ENCODE peak calls at places on chromosomes 3 and 15, in six cellular contexts. T is HepG2, X is K562, N is H1, Z is GM12878, B is GM12891. G is an unnamed sample.
A peak's percentile ranks its signal among the peaks of the same experiment; 100 is the strongest.

GRCh38 chr3:58459160-58459559 is 25.5 kb upstream of the PDHB start:
- DNase-seq in T (no peak), X (no peak), N (no peak), Z (no peak), B (no peak), G (no peak)

GRCh38 chr3:126921425-126921824 is 61.5 kb upstream of the PLXNA1 start:
- DNase-seq in T (peak; percentile 37), X (no peak), N (no peak), Z (no peak), B (no peak), G (no peak)

GRCh38 chr3:72306800-72307341 is 521.9 kb upstream of the PROK2 start:
- DNase-seq in T (no peak), X (no peak), N (no peak), Z (no peak), B (no peak), G (no peak)

GRCh38 chr15:51888593-51889195 is 59.2 kb downstream of the TMOD3 start:
- DNase-seq in T (no peak), X (peak; percentile 36), N (no peak), Z (no peak), B (no peak), G (no peak)

GRCh38 chr15:101641894-101642293 is 10.3 kb downstream of the TM2D3 start:
- DNase-seq in T (no peak), X (no peak), N (no peak), Z (peak; percentile 25), B (no peak), G (no peak)

GRCh38 chr3:114194750-114195149 is 15.9 kb upstream of the DRD3 start:
- DNase-seq in T (no peak), X (no peak), N (no peak), Z (no peak), B (no peak), G (no peak)

GRCh38 chr15:22811640-22812039 is 25.2 kb downstream of the NIPA1 start:
- DNase-seq in T (peak; percentile 39), X (no peak), N (no peak), Z (no peak), B (no peak), G (no peak)

GRCh38 chr3:22358334-22358733 is 607.3 kb upstream of the ZNF385D start:
- DNase-seq in T (no peak), X (no peak), N (no peak), Z (no peak), B (no peak), G (no peak)

GRCh38 chr3:149967067-149967685 is 3.5 kb downstream of the PFN2 start:
- DNase-seq in T (peak; percentile 40), X (peak; percentile 26), N (no peak), Z (no peak), B (no peak), G (no peak)

GRCh38 chr3:123225557-123225956 is 23.8 kb downstream of the SEC22A start:
- DNase-seq in T (no peak), X (no peak), N (no peak), Z (no peak), B (no peak), G (no peak)

GRCh38 chr3:45208587-45208986 is 17.5 kb downstream of the TMEM158 start:
- DNase-seq in T (no peak), X (no peak), N (no peak), Z (no peak), B (no peak), G (no peak)

GRCh38 chr15:93486407-93487117 is 397.6 kb upstream of the RGMA start:
- DNase-seq in T (no peak), X (no peak), N (no peak), Z (no peak), B (no peak), G (no peak)

GRCh38 chr15:57091626-57092025 is 173.2 kb downstream of the TCF12 start:
- DNase-seq in T (no peak), X (no peak), N (no peak), Z (no peak), B (no peak), G (no peak)

GRCh38 chr3:143634991-143635390 is 213.3 kb downstream of the SLC9A9 start:
- DNase-seq in T (no peak), X (no peak), N (no peak), Z (no peak), B (no peak), G (no peak)

GRCh38 chr3:124965413-124965812 is 30.9 kb upstream of the MUC13 start:
- DNase-seq in T (no peak), X (no peak), N (no peak), Z (peak; percentile 8), B (no peak), G (no peak)

GRCh38 chr15:35624881-35625280 is 78.9 kb upstream of the DPH6 start:
- DNase-seq in T (no peak), X (no peak), N (no peak), Z (no peak), B (no peak), G (no peak)

GRCh38 chr3:44000586-44000985 is 241.1 kb upstream of the TOPAZ1 start:
- DNase-seq in T (no peak), X (no peak), N (no peak), Z (no peak), B (no peak), G (no peak)

GRCh38 chr3:159260049-159260662 is 458.3 kb downstream of the MFSD1 start:
- DNase-seq in T (peak; percentile 56), X (peak; percentile 31), N (no peak), Z (no peak), B (no peak), G (no peak)

GRCh38 chr3:15796771-15797599 is 794 bp downstream of the ANKRD28 start:
- DNase-seq in T (peak; percentile 52), X (peak; percentile 25), N (no peak), Z (no peak), B (no peak), G (no peak)

GRCh38 chr15:100601158-100601557 is 826 bp downstream of the LINS1 start:
- DNase-seq in T (no peak), X (peak; percentile 21), N (no peak), Z (no peak), B (no peak), G (no peak)

GRCh38 chr15:68272797-68273271 is 4.7 kb upstream of the FEM1B start:
- DNase-seq in T (no peak), X (no peak), N (no peak), Z (no peak), B (no peak), G (no peak)

GRCh38 chr15:72116680-72117447 is 1.1 kb downstream of the MYO9A start:
- DNase-seq in T (no peak), X (peak; percentile 18), N (no peak), Z (no peak), B (no peak), G (no peak)

GRCh38 chr3:57164606-57165573 is at the start of gene IL17RD:
- DNase-seq in T (peak; percentile 37), X (peak; percentile 94), N (peak; percentile 92), Z (no peak), B (peak; percentile 67), G (peak; percentile 51)

DNA sequence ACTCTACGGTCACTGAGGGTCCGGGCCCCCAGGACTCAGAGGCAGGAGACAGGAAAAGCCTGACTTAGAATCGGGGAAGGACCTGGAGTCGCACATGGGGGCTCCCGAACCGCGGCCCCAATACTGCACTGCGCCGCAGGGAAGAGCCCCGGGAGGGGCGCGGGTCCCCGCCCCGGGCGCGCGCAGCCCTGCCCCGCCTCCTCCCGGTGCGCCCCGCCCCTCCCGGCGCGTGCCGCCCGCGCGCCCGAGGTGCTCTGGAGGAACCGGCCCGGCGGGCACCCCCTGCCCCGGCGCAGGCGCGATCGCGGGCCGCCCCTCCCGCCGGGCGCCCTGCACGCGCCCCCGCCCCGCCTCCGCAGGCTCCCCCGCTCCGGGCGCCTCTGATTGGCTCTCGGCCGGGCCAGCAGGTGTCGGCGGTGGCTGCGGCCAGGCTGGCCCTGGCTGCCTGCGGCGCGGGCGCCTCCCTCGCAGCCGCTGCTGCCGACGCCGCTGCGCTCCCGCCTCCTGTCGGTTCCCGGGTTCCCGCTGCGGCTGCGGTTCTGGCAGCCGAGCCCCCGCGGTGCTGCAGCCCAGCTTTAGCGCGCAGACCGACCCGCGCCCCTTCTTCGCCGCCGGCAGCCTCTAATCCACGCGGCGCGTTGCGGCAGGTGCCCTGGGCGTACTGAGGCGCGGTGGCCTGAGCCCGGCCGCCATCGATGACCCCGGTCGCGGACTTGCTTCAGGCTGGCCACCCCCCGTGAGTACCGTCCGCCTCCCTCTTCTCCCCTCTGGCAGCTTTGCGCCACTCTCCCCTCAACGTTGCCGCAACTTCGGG is at the start of gene MYRIP:
- DNase-seq in T (peak; percentile 32), X (peak; percentile 99), N (peak; percentile 78), Z (no peak), B (peak; percentile 34), G (peak; percentile 38)
- TF ChIP-seq POLR2AphosphoS5 in T (no peak), X (no peak), N (no peak), Z (no peak), B (no peak), G (no peak)

DNA sequence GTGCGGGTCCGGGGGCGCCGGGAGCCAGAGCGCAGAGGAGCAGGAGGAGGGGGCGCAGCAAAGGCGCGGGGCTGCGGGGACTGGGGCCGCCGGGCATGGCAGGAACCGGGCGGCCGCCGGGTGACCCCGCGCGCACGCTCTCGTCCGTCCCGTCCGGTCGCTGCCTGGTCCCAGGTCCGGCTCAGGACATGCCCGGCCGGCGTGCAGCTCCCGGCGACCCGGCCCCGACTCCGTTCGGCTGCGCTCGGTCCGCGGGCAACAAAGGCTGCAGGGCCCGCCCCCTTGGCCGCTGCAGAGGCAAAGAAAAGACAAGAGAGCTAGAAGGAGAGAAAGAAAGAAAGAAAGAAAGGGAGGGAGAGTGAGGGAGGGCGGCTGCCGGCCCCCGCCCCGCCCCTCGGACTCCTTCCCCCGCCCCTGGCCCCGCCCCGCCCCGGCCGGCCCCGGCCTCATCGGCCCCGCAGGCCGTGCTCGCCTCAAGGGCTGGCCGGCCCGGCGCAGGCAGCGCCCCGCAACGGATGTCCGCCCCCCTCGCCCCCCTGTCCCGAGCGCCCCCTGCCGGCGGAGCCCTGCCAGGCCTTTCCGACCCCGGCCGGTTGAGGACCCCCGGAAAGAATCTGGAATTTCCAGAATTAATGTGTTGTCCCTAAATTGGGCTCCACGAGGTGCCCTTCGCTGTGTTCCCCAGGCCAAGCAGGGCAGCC is at the start of gene ADAMTS7:
- DNase-seq in T (no peak), X (peak; percentile 96), N (peak; percentile 95), Z (no peak), B (peak; percentile 92), G (peak; percentile 91)
- TF ChIP-seq POLR2A in T (no peak), X (no peak), N (no peak), Z (no peak), B (no peak), G (no peak)

DNA sequence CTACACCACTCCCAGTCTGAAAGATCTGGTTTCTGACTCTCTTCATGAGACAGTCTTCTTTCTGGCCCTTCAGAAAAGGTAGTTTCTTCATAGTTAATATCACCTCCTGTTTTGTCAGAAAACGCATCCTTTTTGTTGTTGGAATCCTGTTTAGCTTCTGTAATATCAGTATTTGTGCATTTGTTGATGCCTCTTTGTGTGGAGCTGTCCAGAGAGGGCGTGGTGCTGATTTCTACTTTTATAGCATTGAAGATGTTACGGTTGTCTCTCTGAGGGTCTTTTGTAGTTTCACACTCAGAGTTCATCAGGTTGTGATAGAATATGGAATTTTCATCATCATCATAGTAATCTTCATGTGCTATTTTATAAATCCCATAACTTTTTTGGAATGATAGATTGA is 8.9 kb downstream of the GPR149 start:
- DNase-seq in T (no peak), X (no peak), N (peak; percentile 58), Z (no peak), B (no peak), G (no peak)
- TF ChIP-seq TAF1 in T (no peak), X (no peak), N (no peak), Z (no peak), B (no peak), G (no peak)

DNA sequence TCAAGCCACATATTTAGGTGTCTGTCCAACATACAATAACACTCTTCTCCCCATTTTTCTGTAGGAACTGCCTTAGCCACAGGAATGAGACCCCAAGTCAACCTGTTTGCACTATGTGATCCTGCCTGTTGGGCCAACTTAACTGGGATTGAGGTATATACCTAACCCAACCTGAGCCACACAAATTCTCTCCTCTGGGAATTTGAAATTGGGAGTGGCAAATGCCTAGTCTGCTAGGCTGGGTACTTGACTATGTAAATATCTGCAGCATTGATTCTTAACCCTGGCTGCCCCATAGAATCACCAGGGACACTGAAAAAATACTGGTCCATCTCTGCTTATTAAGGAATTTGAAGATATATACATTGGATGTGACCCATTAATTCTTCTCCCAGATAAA is 35.2 kb upstream of the TNIK start:
- DNase-seq in T (no peak), X (no peak), N (no peak), Z (no peak), B (no peak), G (no peak)
- TF ChIP-seq POLR2AphosphoS5 in T (no peak), X (no peak), N (no peak), Z (no peak), B (no peak), G (no peak)

G was measured in GM12892.